ENCODE peak calls at places on chromosomes 5 and 9, in eight cellular contexts. E, Y, G, C, J, Q, D and Z are unnamed samples. For H3K4me1, the result is how much of the 10 kb centered on the place peaks cover.

GRCh38 chr5:176400382-176401156 is 12.0 kb downstream of the HIGD2A start:
- DNase-seq in E (no peak), Y (no peak), G (no peak), C (no peak), J (no peak), Q (peak), D (no peak), Z (no peak)

GRCh38 chr5:52777186-52777585 is 10.5 kb upstream of the ITGA1 start:
- DNase-seq in E (no peak), Y (no peak), G (no peak), C (no peak), J (no peak), Q (no peak), D (no peak), Z (no peak)

GRCh38 chr5:76351577-76351976 is 51.5 kb upstream of the IQGAP2 start:
- DNase-seq in E (no peak), Y (no peak), G (no peak), C (no peak), J (no peak), Q (no peak), D (no peak), Z (no peak)

GRCh38 chr9:68704804-68705635 is at the start of gene PIP5K1B:
- DNase-seq in E (peak), Y (peak), G (peak), C (no peak), J (no peak), Q (peak), D (peak), Z (peak)

GRCh38 chr9:130565792-130566191 is 13.6 kb upstream of the FUBP3 start:
- DNase-seq in E (no peak), Y (no peak), G (no peak), C (no peak), J (no peak), Q (no peak), D (no peak), Z (no peak)

GRCh38 chr5:151718168-151718567 is 31.5 kb upstream of the SPARC start:
- DNase-seq in E (no peak), Y (no peak), G (no peak), C (no peak), J (no peak), Q (no peak), D (no peak), Z (no peak)

GRCh38 chr9:125888220-125888619 is 141.0 kb downstream of the PBX3 start:
- DNase-seq in E (no peak), Y (no peak), G (no peak), C (no peak), J (no peak), Q (no peak), D (no peak), Z (no peak)

GRCh38 chr9:125630436-125630835 is 76.6 kb downstream of the MAPKAP1 start:
- DNase-seq in E (no peak), Y (no peak), G (no peak), C (no peak), J (no peak), Q (no peak), D (no peak), Z (no peak)

GRCh38 chr5:173395257-173395932 is 67.2 kb upstream of the STC2 start:
- DNase-seq in E (no peak), Y (no peak), G (no peak), C (no peak), J (no peak), Q (peak), D (no peak), Z (no peak)

GRCh38 chr5:107968998-107969397 is 298.3 kb upstream of the EFNA5 start:
- DNase-seq in E (no peak), Y (no peak), G (no peak), C (no peak), J (no peak), Q (no peak), D (no peak), Z (no peak)

GRCh38 chr9:131276891-131277672 is 772 bp upstream of the FAM78A start:
- DNase-seq in E (no peak), Y (no peak), G (no peak), C (no peak), J (no peak), Q (no peak), D (no peak), Z (peak)

GRCh38 chr9:124949387-124949786 is 8.5 kb upstream of the GOLGA1 start:
- DNase-seq in E (no peak), Y (no peak), G (no peak), C (no peak), J (no peak), Q (no peak), D (no peak), Z (no peak)

GRCh38 chr9:16434522-16434921 is 435.9 kb downstream of the BNC2 start:
- DNase-seq in E (no peak), Y (no peak), G (no peak), C (no peak), J (no peak), Q (no peak), D (no peak), Z (no peak)

GRCh38 chr5:65766159-65766558 is 44.2 kb downstream of the NLN start:
- DNase-seq in E (no peak), Y (no peak), G (no peak), C (no peak), J (no peak), Q (no peak), D (no peak), Z (no peak)

GRCh38 chr9:79660615-79661014 is 88.8 kb downstream of the TLE4 start:
- DNase-seq in E (no peak), Y (no peak), G (no peak), C (no peak), J (no peak), Q (no peak), D (no peak), Z (no peak)

GRCh38 chr9:124242331-124243194 is 15.2 kb upstream of the NEK6 start:
- DNase-seq in E (no peak), Y (peak), G (no peak), C (no peak), J (no peak), Q (peak), D (peak), Z (peak)

GRCh38 chr5:35324201-35324600 is 93.9 kb upstream of the PRLR start:
- DNase-seq in E (no peak), Y (no peak), G (no peak), C (no peak), J (no peak), Q (no peak), D (no peak), Z (no peak)

GRCh38 chr5:35320029-35320428 is 89.7 kb upstream of the PRLR start:
- DNase-seq in E (no peak), Y (no peak), G (no peak), C (no peak), J (no peak), Q (no peak), D (no peak), Z (no peak)

GRCh38 chr5:35317586-35317985 is 87.3 kb upstream of the PRLR start:
- DNase-seq in E (no peak), Y (no peak), G (no peak), C (no peak), J (no peak), Q (no peak), D (no peak), Z (no peak)

GRCh38 chr5:35316611-35317307 is 86.5 kb upstream of the PRLR start:
- DNase-seq in E (no peak), Y (no peak), G (no peak), C (no peak), J (no peak), Q (no peak), D (no peak), Z (no peak)

DNA sequence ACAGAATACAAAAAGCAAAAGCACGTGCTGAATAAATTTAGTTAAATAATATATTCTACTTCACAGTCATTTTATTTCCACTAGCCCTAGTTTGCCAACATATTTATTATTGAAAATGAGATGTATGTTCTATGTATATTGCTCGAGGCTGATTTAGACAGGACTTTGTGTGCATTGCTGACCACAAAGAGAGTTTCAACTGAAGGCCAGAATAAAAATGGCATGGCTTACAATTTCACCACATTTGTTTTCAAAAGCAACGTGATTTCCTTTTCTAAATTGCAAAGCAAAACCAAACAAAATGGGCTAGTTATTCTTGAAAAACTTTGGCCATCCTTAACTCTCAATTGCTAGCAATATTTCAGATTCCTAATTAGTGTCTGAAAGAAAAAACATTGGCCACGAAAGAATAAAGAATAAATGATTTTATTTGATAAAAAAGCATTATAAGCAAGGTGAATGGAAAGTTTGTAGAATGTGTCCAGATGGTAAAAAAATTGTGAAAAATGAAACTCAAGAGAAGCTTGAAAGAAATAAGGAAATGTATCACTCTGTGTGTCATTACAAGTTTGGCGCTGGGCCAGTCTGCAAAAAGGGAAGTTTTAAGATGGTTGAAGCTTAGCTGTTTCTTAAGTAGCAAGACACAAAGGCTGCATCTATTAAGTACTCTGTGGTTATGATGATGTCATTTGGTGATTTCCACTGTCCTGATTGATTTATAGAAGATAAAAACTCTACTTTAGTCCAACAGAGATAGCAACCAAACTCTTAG is 89.1 kb upstream of the PRLR start:
- DNase-seq in E (no peak), Y (no peak), G (peak), C (peak), J (no peak), Q (peak), D (peak), Z (peak)
- H3K4me3 ChIP-seq in E (no peak), Y (no peak), G (no peak), C (no peak), J (no peak), Q (no peak), D (no peak), Z (no peak)

DNA sequence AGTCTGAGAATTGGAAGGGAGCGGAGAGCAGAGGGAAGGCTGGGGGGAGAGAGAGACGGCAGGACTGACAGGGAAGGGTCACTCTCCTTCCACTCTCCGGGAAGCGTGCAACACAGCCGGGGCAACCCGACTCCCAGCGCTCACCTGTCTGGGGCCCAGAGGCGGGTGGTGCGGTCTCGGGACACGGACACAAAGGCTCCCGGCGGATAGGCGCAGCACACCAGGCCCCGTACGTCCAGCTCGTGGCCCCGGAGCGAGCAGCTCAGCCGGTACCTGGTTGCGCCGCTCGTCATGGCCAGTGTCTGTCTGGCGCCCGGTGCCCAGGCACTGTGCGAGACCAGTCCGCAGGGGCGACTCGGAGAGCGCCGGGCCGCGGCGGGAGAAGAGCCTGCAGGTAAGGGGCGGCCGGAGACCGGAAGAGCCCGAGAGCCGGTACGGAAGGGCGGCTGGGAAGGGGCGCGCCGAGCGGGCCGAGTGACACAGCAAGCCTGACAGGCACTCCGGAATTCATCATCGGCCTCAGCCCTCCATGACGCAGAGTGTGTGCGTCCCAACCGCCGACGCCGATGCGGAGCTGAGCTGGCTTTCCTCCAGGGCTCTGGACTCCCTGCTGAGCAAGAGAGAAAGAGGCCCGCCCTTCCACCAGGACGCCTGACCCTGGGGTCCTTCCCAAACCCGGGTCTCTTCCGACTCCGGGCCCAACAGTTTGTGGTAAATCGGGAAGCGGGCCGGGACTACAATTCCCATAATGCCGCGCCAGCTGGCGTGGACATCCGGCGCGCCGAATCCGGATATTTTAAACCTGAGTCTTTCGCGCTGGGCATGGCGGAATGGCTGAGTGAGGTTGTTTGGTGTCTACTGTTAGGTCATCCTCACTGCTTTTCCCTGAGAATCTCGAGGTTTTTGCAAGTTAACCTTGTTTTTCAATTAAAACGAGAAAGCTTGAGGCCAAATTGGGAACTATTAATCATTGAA is at the start of gene PLAA:
- DNase-seq in E (peak), Y (peak), G (peak), C (peak), J (no peak), Q (peak), D (peak), Z (peak)
- TF ChIP-seq POLR2A in E (peak), Y (peak), G (peak), C (no peak), J (no peak), Q (peak), D (no peak), Z (no peak)

GRCh38 chr5:73964352-73964751 is 338.4 kb downstream of the ARHGEF28 start:
- DNase-seq in E (no peak), Y (no peak), G (no peak), C (no peak), J (no peak), Q (no peak), D (no peak), Z (no peak)
- H3K4me1 ChIP-seq in E (under half), Y (under half), G (under half), C (under half), J (under half), Q (under half), D (under half), Z (under half)

GRCh38 chr9:98331536-98332259 is 76.2 kb upstream of the TBC1D2 start:
- DNase-seq in E (no peak), Y (no peak), G (no peak), C (no peak), J (no peak), Q (no peak), D (no peak), Z (no peak)

GRCh38 chr9:98329281-98329680 is 73.8 kb upstream of the TBC1D2 start:
- DNase-seq in E (no peak), Y (no peak), G (no peak), C (no peak), J (no peak), Q (no peak), D (no peak), Z (no peak)

GRCh38 chr9:98332405-98332831 is 77.0 kb upstream of the TBC1D2 start:
- DNase-seq in E (no peak), Y (no peak), G (no peak), C (no peak), J (no peak), Q (no peak), D (no peak), Z (no peak)

GRCh38 chr9:98329904-98330303 is 74.5 kb upstream of the TBC1D2 start:
- DNase-seq in E (no peak), Y (no peak), G (no peak), C (no peak), J (no peak), Q (no peak), D (no peak), Z (no peak)

GRCh38 chr9:98330831-98331230 is 75.4 kb upstream of the TBC1D2 start:
- DNase-seq in E (no peak), Y (no peak), G (no peak), C (no peak), J (no peak), Q (no peak), D (no peak), Z (no peak)
- H3K4me3 ChIP-seq in E (no peak), Y (no peak), G (no peak), C (no peak), J (no peak), Q (no peak), D (no peak), Z (no peak)